ENCODE peak calls at places on chromosomes 5 and 9, in nine cellular contexts. K is NCI-H226, A is nucleus accumbens, C is cardiac muscle cell, G is RWPE1, D is activated gamma-delta T cell treated with Interleukin-2 at 50 U/mL for 16 hours, U is choroid plexus epithelial cell, H is HEK293T, F is NCI-H1436. O is an unnamed sample.

GRCh38 chr9:77127071-77127470 is 50.3 kb upstream of the VPS13A start:
- DNase-seq in K (no peak), A (no peak), C (no peak), G (no peak), D (no peak), U (no peak), H (no peak), F (no peak), O (no peak)

GRCh38 chr5:108386345-108387061 is 4.6 kb upstream of the FBXL17 start:
- DNase-seq in K (no peak), A (no peak), C (no peak), G (no peak), D (no peak), U (peak), H (no peak), F (no peak), O (no peak)

GRCh38 chr5:10310073-10310779 is 2.5 kb upstream of the CMBL start:
- DNase-seq in K (peak), A (no peak), C (no peak), G (peak), D (no peak), U (peak), H (peak), F (no peak), O (no peak)

GRCh38 chr5:1502046-1502736 is 21.6 kb downstream of the LPCAT1 start:
- DNase-seq in K (no peak), A (no peak), C (no peak), G (no peak), D (no peak), U (no peak), H (no peak), F (no peak), O (no peak)

GRCh38 chr5:114243281-114243982 is 118.4 kb upstream of the KCNN2 start:
- DNase-seq in K (peak), A (no peak), C (no peak), G (no peak), D (no peak), U (peak), H (no peak), F (no peak), O (no peak)

GRCh38 chr9:97373311-97373710 is 38.6 kb upstream of the TDRD7 start:
- DNase-seq in K (no peak), A (no peak), C (no peak), G (no peak), D (no peak), U (no peak), H (no peak), F (no peak), O (no peak)

GRCh38 chr5:166349036-166349435 is 1942.4 kb upstream of the WWC1 start:
- DNase-seq in K (peak), A (no peak), C (no peak), G (no peak), D (no peak), U (no peak), H (no peak), F (no peak), O (no peak)

GRCh38 chr5:123460296-123460729 is 37.1 kb upstream of the CEP120 start:
- DNase-seq in K (peak), A (no peak), C (no peak), G (peak), D (no peak), U (peak), H (peak), F (no peak), O (no peak)

GRCh38 chr5:17087035-17087434 is 130.4 kb upstream of the BASP1 start:
- DNase-seq in K (peak), A (no peak), C (no peak), G (no peak), D (no peak), U (peak), H (no peak), F (no peak), O (no peak)

GRCh38 chr9:33687779-33688178 is 107.6 kb upstream of the PRSS3 start:
- DNase-seq in K (peak), A (no peak), C (peak), G (no peak), D (no peak), U (no peak), H (no peak), F (no peak), O (no peak)

GRCh38 chr5:38403407-38403806 is 145.0 kb downstream of the EGFLAM start:
- DNase-seq in K (no peak), A (no peak), C (no peak), G (no peak), D (no peak), U (peak), H (no peak), F (no peak), O (no peak)

GRCh38 chr9:122129969-122130368 is 29.6 kb downstream of the NDUFA8 start:
- DNase-seq in K (no peak), A (no peak), C (no peak), G (no peak), D (no peak), U (no peak), H (no peak), F (no peak), O (no peak)

GRCh38 chr9:15959663-15960062 is 406.8 kb downstream of the CCDC171 start:
- DNase-seq in K (no peak), A (no peak), C (no peak), G (no peak), D (no peak), U (no peak), H (no peak), F (no peak), O (no peak)